ENCODE peak calls at places on chromosomes 13 and 19, in nine cellular contexts. One of them, this sample, is unnamed.
A peak's percentile ranks its signal among the peaks of the same experiment; 100 is the strongest.

GRCh38 chr19:383922-384800 is 24.8 kb downstream of the C2CD4C start:
- DNase-seq in activated T-cell treated with anti-CD3 and anti-CD28 coated beads for 4 hours: no peak
- DNase-seq in neuronal stem cell: no peak
- DNase-seq in Daoy: no peak
- DNase-seq in cardiac fibroblast: no peak
- DNase-seq in SK-N-SH: peak; percentile 84
- DNase-seq in adrenal gland: peak; percentile 39
- DNase-seq in aorta: peak; percentile 34
- DNase-seq in HS-5: no peak
- DNase-seq in this sample: no peak

GRCh38 chr13:24159362-24159761 is 1.2 kb upstream of the SPATA13 start:
- DNase-seq in activated T-cell treated with anti-CD3 and anti-CD28 coated beads for 4 hours: no peak
- DNase-seq in neuronal stem cell: no peak
- DNase-seq in cardiac fibroblast: no peak
- DNase-seq in adrenal gland: no peak
- DNase-seq in aorta: no peak
- DNase-seq in SK-N-SH: no peak
- DNase-seq in Daoy: no peak
- DNase-seq in HS-5: no peak
- DNase-seq in this sample: no peak

GRCh38 chr13:109253316-109253715 is 533.1 kb downstream of the IRS2 start:
- DNase-seq in HS-5: no peak
- DNase-seq in SK-N-SH: no peak
- DNase-seq in neuronal stem cell: no peak
- DNase-seq in aorta: no peak
- DNase-seq in Daoy: no peak
- DNase-seq in adrenal gland: no peak
- DNase-seq in activated T-cell treated with anti-CD3 and anti-CD28 coated beads for 4 hours: no peak
- DNase-seq in cardiac fibroblast: no peak
- DNase-seq in this sample: no peak

GRCh38 chr19:52898101-52898500 is 666 bp upstream of the ZNF320 start:
- DNase-seq in SK-N-SH: no peak
- DNase-seq in activated T-cell treated with anti-CD3 and anti-CD28 coated beads for 4 hours: no peak
- DNase-seq in Daoy: no peak
- DNase-seq in cardiac fibroblast: no peak
- DNase-seq in neuronal stem cell: no peak
- DNase-seq in aorta: no peak
- DNase-seq in adrenal gland: no peak
- DNase-seq in HS-5: no peak
- DNase-seq in this sample: no peak

GRCh38 chr13:101157261-101157660 is 259.0 kb downstream of the NALCN start:
- DNase-seq in activated T-cell treated with anti-CD3 and anti-CD28 coated beads for 4 hours: no peak
- DNase-seq in neuronal stem cell: no peak
- DNase-seq in HS-5: no peak
- DNase-seq in aorta: no peak
- DNase-seq in adrenal gland: no peak
- DNase-seq in SK-N-SH: no peak
- DNase-seq in Daoy: no peak
- DNase-seq in cardiac fibroblast: no peak
- DNase-seq in this sample: no peak

GRCh38 chr19:39351537-39352037 is 9.4 kb downstream of the SAMD4B start:
- DNase-seq in SK-N-SH: no peak
- DNase-seq in activated T-cell treated with anti-CD3 and anti-CD28 coated beads for 4 hours: no peak
- DNase-seq in adrenal gland: no peak
- DNase-seq in cardiac fibroblast: no peak
- DNase-seq in HS-5: no peak
- DNase-seq in aorta: peak; percentile 15
- DNase-seq in neuronal stem cell: no peak
- DNase-seq in Daoy: no peak
- DNase-seq in this sample: no peak

GRCh38 chr19:34363094-34363493 is 1.9 kb upstream of the GPI start:
- DNase-seq in adrenal gland: no peak
- DNase-seq in HS-5: no peak
- DNase-seq in neuronal stem cell: no peak
- DNase-seq in SK-N-SH: no peak
- DNase-seq in aorta: no peak
- DNase-seq in Daoy: no peak
- DNase-seq in cardiac fibroblast: no peak
- DNase-seq in activated T-cell treated with anti-CD3 and anti-CD28 coated beads for 4 hours: no peak
- DNase-seq in this sample: no peak

GRCh38 chr19:1457031-1457739 is 7.3 kb downstream of the APC2 start:
- DNase-seq in neuronal stem cell: no peak
- DNase-seq in cardiac fibroblast: no peak
- DNase-seq in SK-N-SH: no peak
- DNase-seq in Daoy: no peak
- DNase-seq in HS-5: no peak
- DNase-seq in adrenal gland: no peak
- DNase-seq in aorta: no peak
- DNase-seq in activated T-cell treated with anti-CD3 and anti-CD28 coated beads for 4 hours: no peak
- DNase-seq in this sample: no peak

GRCh38 chr13:30111810-30112209 is 195.5 kb downstream of the KATNAL1 start:
- DNase-seq in activated T-cell treated with anti-CD3 and anti-CD28 coated beads for 4 hours: no peak
- DNase-seq in aorta: no peak
- DNase-seq in Daoy: no peak
- DNase-seq in SK-N-SH: no peak
- DNase-seq in neuronal stem cell: no peak
- DNase-seq in HS-5: no peak
- DNase-seq in cardiac fibroblast: no peak
- DNase-seq in adrenal gland: no peak
- DNase-seq in this sample: no peak

GRCh38 chr13:40402931-40403412 is 263.5 kb downstream of the FOXO1 start:
- DNase-seq in adrenal gland: peak; percentile 34
- DNase-seq in Daoy: peak; percentile 15
- DNase-seq in activated T-cell treated with anti-CD3 and anti-CD28 coated beads for 4 hours: no peak
- DNase-seq in SK-N-SH: no peak
- DNase-seq in aorta: no peak
- DNase-seq in neuronal stem cell: no peak
- DNase-seq in cardiac fibroblast: peak; percentile 89
- DNase-seq in HS-5: no peak
- DNase-seq in this sample: no peak

GRCh38 chr13:95603887-95604533 is 40.5 kb downstream of the DZIP1 start:
- DNase-seq in Daoy: peak; percentile 50
- DNase-seq in cardiac fibroblast: peak; percentile 86
- DNase-seq in HS-5: no peak
- DNase-seq in neuronal stem cell: no peak
- DNase-seq in aorta: no peak
- DNase-seq in adrenal gland: peak; percentile 67
- DNase-seq in activated T-cell treated with anti-CD3 and anti-CD28 coated beads for 4 hours: no peak
- DNase-seq in SK-N-SH: no peak
- DNase-seq in this sample: no peak

GRCh38 chr19:45729774-45730388 is 815 bp downstream of the FBXO46 start:
- DNase-seq in adrenal gland: no peak
- DNase-seq in aorta: no peak
- DNase-seq in cardiac fibroblast: peak; percentile 15
- DNase-seq in HS-5: no peak
- DNase-seq in SK-N-SH: no peak
- DNase-seq in activated T-cell treated with anti-CD3 and anti-CD28 coated beads for 4 hours: no peak
- DNase-seq in neuronal stem cell: no peak
- DNase-seq in Daoy: peak; percentile 34
- DNase-seq in this sample: no peak

GRCh38 chr13:99228737-99229691 is 28.4 kb downstream of the UBAC2 start:
- DNase-seq in SK-N-SH: peak; percentile 41
- DNase-seq in neuronal stem cell: no peak
- DNase-seq in cardiac fibroblast: peak; percentile 59
- DNase-seq in HS-5: peak; percentile 20
- DNase-seq in activated T-cell treated with anti-CD3 and anti-CD28 coated beads for 4 hours: no peak
- DNase-seq in aorta: no peak
- DNase-seq in adrenal gland: no peak
- DNase-seq in Daoy: peak; percentile 42
- DNase-seq in this sample: peak; percentile 20

GRCh38 chr19:3606690-3607289 is at the start of gene TBXA2R:
- DNase-seq in aorta: peak; percentile 90
- DNase-seq in HS-5: peak; percentile 58
- DNase-seq in adrenal gland: peak; percentile 79
- DNase-seq in Daoy: peak; percentile 78
- DNase-seq in cardiac fibroblast: peak; percentile 64
- DNase-seq in activated T-cell treated with anti-CD3 and anti-CD28 coated beads for 4 hours: peak; percentile 50
- DNase-seq in neuronal stem cell: no peak
- DNase-seq in SK-N-SH: peak; percentile 96
- DNase-seq in this sample: no peak

GRCh38 chr13:35832551-35832950 is 298.6 kb downstream of the DCLK1 start:
- DNase-seq in HS-5: no peak
- DNase-seq in cardiac fibroblast: no peak
- DNase-seq in adrenal gland: no peak
- DNase-seq in activated T-cell treated with anti-CD3 and anti-CD28 coated beads for 4 hours: no peak
- DNase-seq in Daoy: no peak
- DNase-seq in aorta: no peak
- DNase-seq in neuronal stem cell: no peak
- DNase-seq in SK-N-SH: no peak
- DNase-seq in this sample: no peak

GRCh38 chr19:58519087-58519354 is 589 bp downstream of the ZBTB45 start:
- DNase-seq in activated T-cell treated with anti-CD3 and anti-CD28 coated beads for 4 hours: peak; percentile 28
- DNase-seq in cardiac fibroblast: peak; percentile 77
- DNase-seq in adrenal gland: peak; percentile 75
- DNase-seq in aorta: peak; percentile 82
- DNase-seq in HS-5: no peak
- DNase-seq in SK-N-SH: peak; percentile 88
- DNase-seq in Daoy: peak; percentile 82
- DNase-seq in neuronal stem cell: peak; percentile 71
- DNase-seq in this sample: peak; percentile 55

GRCh38 chr19:1026189-1027019 is at the start of gene CNN2:
- DNase-seq in aorta: peak; percentile 89
- DNase-seq in activated T-cell treated with anti-CD3 and anti-CD28 coated beads for 4 hours: peak; percentile 57
- DNase-seq in Daoy: peak; percentile 90
- DNase-seq in adrenal gland: peak; percentile 70
- DNase-seq in neuronal stem cell: peak; percentile 83
- DNase-seq in cardiac fibroblast: peak; percentile 79
- DNase-seq in HS-5: no peak
- DNase-seq in SK-N-SH: peak; percentile 87
- DNase-seq in this sample: no peak

GRCh38 chr13:114068723-114069322 is 63.6 kb downstream of the RASA3 start:
- DNase-seq in cardiac fibroblast: peak; percentile 86
- DNase-seq in HS-5: peak; percentile 26
- DNase-seq in Daoy: peak; percentile 35
- DNase-seq in SK-N-SH: no peak
- DNase-seq in adrenal gland: peak; percentile 32
- DNase-seq in neuronal stem cell: no peak
- DNase-seq in aorta: no peak
- DNase-seq in activated T-cell treated with anti-CD3 and anti-CD28 coated beads for 4 hours: no peak
- DNase-seq in this sample: no peak

GRCh38 chr19:5245631-5246553 is 94.7 kb downstream of the PTPRS start:
- DNase-seq in aorta: no peak
- DNase-seq in SK-N-SH: no peak
- DNase-seq in neuronal stem cell: no peak
- DNase-seq in adrenal gland: no peak
- DNase-seq in activated T-cell treated with anti-CD3 and anti-CD28 coated beads for 4 hours: no peak
- DNase-seq in HS-5: no peak
- DNase-seq in cardiac fibroblast: no peak
- DNase-seq in Daoy: no peak
- DNase-seq in this sample: no peak

GRCh38 chr13:31090921-31091624 is 70.6 kb downstream of the HSPH1 start:
- DNase-seq in Daoy: no peak
- DNase-seq in activated T-cell treated with anti-CD3 and anti-CD28 coated beads for 4 hours: no peak
- DNase-seq in neuronal stem cell: no peak
- DNase-seq in SK-N-SH: no peak
- DNase-seq in aorta: no peak
- DNase-seq in cardiac fibroblast: peak; percentile 28
- DNase-seq in HS-5: no peak
- DNase-seq in adrenal gland: peak; percentile 17
- DNase-seq in this sample: no peak

GRCh38 chr19:10037809-10038208 is 24.5 kb downstream of the RDH8 start:
- DNase-seq in activated T-cell treated with anti-CD3 and anti-CD28 coated beads for 4 hours: no peak
- DNase-seq in SK-N-SH: no peak
- DNase-seq in aorta: no peak
- DNase-seq in adrenal gland: no peak
- DNase-seq in Daoy: no peak
- DNase-seq in neuronal stem cell: no peak
- DNase-seq in HS-5: no peak
- DNase-seq in cardiac fibroblast: no peak
- DNase-seq in this sample: no peak

GRCh38 chr19:42634409-42635232 is 39.9 kb upstream of the CEACAM8 start:
- DNase-seq in adrenal gland: peak; percentile 29
- DNase-seq in HS-5: no peak
- DNase-seq in SK-N-SH: peak; percentile 38
- DNase-seq in cardiac fibroblast: peak; percentile 55
- DNase-seq in aorta: no peak
- DNase-seq in Daoy: peak; percentile 29
- DNase-seq in neuronal stem cell: no peak
- DNase-seq in activated T-cell treated with anti-CD3 and anti-CD28 coated beads for 4 hours: no peak
- DNase-seq in this sample: peak; percentile 50

GRCh38 chr13:99686944-99687382 is 185.7 kb downstream of the TM9SF2 start:
- DNase-seq in neuronal stem cell: no peak
- DNase-seq in activated T-cell treated with anti-CD3 and anti-CD28 coated beads for 4 hours: no peak
- DNase-seq in cardiac fibroblast: no peak
- DNase-seq in aorta: no peak
- DNase-seq in Daoy: no peak
- DNase-seq in SK-N-SH: no peak
- DNase-seq in adrenal gland: no peak
- DNase-seq in HS-5: no peak
- DNase-seq in this sample: no peak

GRCh38 chr19:39212377-39212742 is 8.3 kb upstream of the SYCN start:
- DNase-seq in Daoy: peak; percentile 49
- DNase-seq in activated T-cell treated with anti-CD3 and anti-CD28 coated beads for 4 hours: peak; percentile 47
- DNase-seq in HS-5: no peak
- DNase-seq in adrenal gland: no peak
- DNase-seq in cardiac fibroblast: peak; percentile 38
- DNase-seq in SK-N-SH: peak; percentile 66
- DNase-seq in neuronal stem cell: no peak
- DNase-seq in aorta: no peak
- DNase-seq in this sample: peak; percentile 7

GRCh38 chr13:102881819-102882686 is 36.2 kb downstream of the ERCC5 start:
- DNase-seq in neuronal stem cell: no peak
- DNase-seq in activated T-cell treated with anti-CD3 and anti-CD28 coated beads for 4 hours: no peak
- DNase-seq in Daoy: no peak
- DNase-seq in adrenal gland: no peak
- DNase-seq in SK-N-SH: no peak
- DNase-seq in HS-5: no peak
- DNase-seq in aorta: no peak
- DNase-seq in cardiac fibroblast: no peak
- DNase-seq in this sample: no peak

GRCh38 chr19:28934626-28935025 is 278.3 kb downstream of the UQCRFS1 start:
- DNase-seq in Daoy: no peak
- DNase-seq in cardiac fibroblast: peak; percentile 45
- DNase-seq in SK-N-SH: no peak
- DNase-seq in activated T-cell treated with anti-CD3 and anti-CD28 coated beads for 4 hours: no peak
- DNase-seq in aorta: no peak
- DNase-seq in adrenal gland: no peak
- DNase-seq in HS-5: peak; percentile 18
- DNase-seq in neuronal stem cell: no peak
- DNase-seq in this sample: peak; percentile 40

GRCh38 chr13:33307820-33308219 is 22.3 kb upstream of the STARD13 start:
- DNase-seq in Daoy: no peak
- DNase-seq in HS-5: no peak
- DNase-seq in adrenal gland: no peak
- DNase-seq in neuronal stem cell: no peak
- DNase-seq in cardiac fibroblast: no peak
- DNase-seq in SK-N-SH: no peak
- DNase-seq in aorta: no peak
- DNase-seq in activated T-cell treated with anti-CD3 and anti-CD28 coated beads for 4 hours: no peak
- DNase-seq in this sample: no peak

GRCh38 chr13:57637515-57637914 is 6.0 kb downstream of the PCDH17 start:
- DNase-seq in cardiac fibroblast: no peak
- DNase-seq in activated T-cell treated with anti-CD3 and anti-CD28 coated beads for 4 hours: no peak
- DNase-seq in aorta: no peak
- DNase-seq in SK-N-SH: no peak
- DNase-seq in Daoy: no peak
- DNase-seq in adrenal gland: no peak
- DNase-seq in neuronal stem cell: no peak
- DNase-seq in HS-5: no peak
- DNase-seq in this sample: no peak

GRCh38 chr19:31387662-31388175 is 38.5 kb upstream of the TSHZ3 start:
- DNase-seq in neuronal stem cell: peak; percentile 90
- DNase-seq in activated T-cell treated with anti-CD3 and anti-CD28 coated beads for 4 hours: no peak
- DNase-seq in SK-N-SH: no peak
- DNase-seq in cardiac fibroblast: no peak
- DNase-seq in adrenal gland: no peak
- DNase-seq in Daoy: no peak
- DNase-seq in aorta: no peak
- DNase-seq in HS-5: no peak
- DNase-seq in this sample: no peak

GRCh38 chr19:43425567-43426392 is 11.1 kb downstream of the TEX101 start:
- DNase-seq in neuronal stem cell: no peak
- DNase-seq in SK-N-SH: no peak
- DNase-seq in cardiac fibroblast: peak; percentile 40
- DNase-seq in activated T-cell treated with anti-CD3 and anti-CD28 coated beads for 4 hours: no peak
- DNase-seq in Daoy: no peak
- DNase-seq in aorta: no peak
- DNase-seq in HS-5: no peak
- DNase-seq in adrenal gland: no peak
- DNase-seq in this sample: no peak

GRCh38 chr19:36257512-36257876 is 42.6 kb downstream of the ZNF146 start:
- DNase-seq in cardiac fibroblast: no peak
- DNase-seq in neuronal stem cell: no peak
- DNase-seq in aorta: no peak
- DNase-seq in HS-5: no peak
- DNase-seq in activated T-cell treated with anti-CD3 and anti-CD28 coated beads for 4 hours: no peak
- DNase-seq in SK-N-SH: peak; percentile 85
- DNase-seq in Daoy: peak; percentile 35
- DNase-seq in adrenal gland: peak; percentile 25
- DNase-seq in this sample: no peak

This sample was measured in HS-27A.